ENCODE peak calls at places on chromosome 7, in four cellular contexts. F, I, Z and A are unnamed samples.

GRCh38 chr7:20343211-20343610 is 12.5 kb downstream of the ITGB8 start:
- DNase-seq in Z (no peak), F (no peak), I (no peak), A (no peak)

GRCh38 chr7:150520145-150520544 is 5.5 kb downstream of the GIMAP7 start:
- DNase-seq in Z (no peak), I (no peak), F (no peak), A (no peak)

GRCh38 chr7:29265208-29265923 is 70.8 kb downstream of the CHN2 start:
- DNase-seq in Z (no peak), F (no peak), I (no peak), A (no peak)

GRCh38 chr7:151717415-151717814 is 159.5 kb downstream of the PRKAG2 start:
- DNase-seq in I (no peak), Z (no peak), F (no peak), A (no peak)

GRCh38 chr7:158887594-158887993 is 31.2 kb downstream of the DYNC2I1 start:
- DNase-seq in I (no peak), Z (no peak), F (no peak), A (no peak)

GRCh38 chr7:40824461-40824860 is 689.7 kb downstream of the SUGCT start:
- DNase-seq in F (no peak), Z (no peak), I (no peak), A (peak)

GRCh38 chr7:100090527-100091410 is 2.0 kb downstream of the COPS6 start:
- DNase-seq in I (no peak), Z (no peak), F (no peak), A (no peak)

GRCh38 chr7:469591-469961 is 50.1 kb downstream of the PDGFA start:
- DNase-seq in I (no peak), Z (no peak), F (no peak), A (no peak)

GRCh38 chr7:5139998-5140397 is 50.0 kb upstream of the WIPI2 start:
- DNase-seq in Z (peak), I (peak), F (no peak), A (peak)

GRCh38 chr7:18558503-18558902 is 63.0 kb downstream of the HDAC9 start:
- DNase-seq in I (no peak), Z (no peak), F (no peak), A (peak)

GRCh38 chr7:44063894-44064651 is 1.3 kb downstream of the PGAM2 start:
- DNase-seq in Z (no peak), I (no peak), F (no peak), A (no peak)

GRCh38 chr7:17015575-17015974 is 133.8 kb upstream of the AGR3 start:
- DNase-seq in F (no peak), I (peak), Z (no peak), A (peak)

GRCh38 chr7:92296898-92297435 is 51.2 kb downstream of the ANKIB1 start:
- DNase-seq in F (no peak), Z (no peak), I (no peak), A (no peak)

GRCh38 chr7:107396990-107397389 is 72.9 kb upstream of the GPR22 start:
- DNase-seq in F (no peak), I (no peak), Z (peak), A (no peak)

GRCh38 chr7:27145167-27145883 is 1.8 kb upstream of the HOXA5 start:
- DNase-seq in F (no peak), I (no peak), Z (no peak), A (no peak)

GRCh38 chr7:86320886-86321285 is 322.8 kb upstream of the GRM3 start:
- DNase-seq in F (no peak), Z (no peak), I (no peak), A (no peak)

GRCh38 chr7:25025218-25025671 is 45.3 kb upstream of the OSBPL3 start:
- DNase-seq in F (no peak), Z (no peak), I (peak), A (peak)

GRCh38 chr7:108086546-108086945 is 43.6 kb downstream of the LAMB4 start:
- DNase-seq in I (no peak), Z (no peak), F (no peak), A (no peak)

GRCh38 chr7:143383642-143383957 is 2.5 kb downstream of the ZYX start:
- DNase-seq in I (no peak), F (no peak), Z (no peak), A (no peak)

GRCh38 chr7:45153238-45153637 is 4.4 kb upstream of the RAMP3 start:
- DNase-seq in Z (peak), I (no peak), F (no peak), A (peak)

GRCh38 chr7:42167206-42167913 is 69.6 kb downstream of the GLI3 start:
- DNase-seq in I (no peak), F (peak), Z (no peak), A (peak)

GRCh38 chr7:45290880-45291279 is 133.3 kb downstream of the RAMP3 start:
- DNase-seq in I (no peak), F (no peak), Z (no peak), A (no peak)

GRCh38 chr7:55366461-55367138 is 1.5 kb downstream of the LANCL2 start:
- DNase-seq in I (peak), Z (no peak), F (no peak), A (no peak)

GRCh38 chr7:155578016-155578415 is 31.7 kb upstream of the CNPY1 start:
- DNase-seq in Z (no peak), I (no peak), F (no peak), A (no peak)
- TF ChIP-seq MAZ in Z (no peak), I (no peak), F (no peak), A (no peak)

GRCh38 chr7:129553861-129554530 is 51.7 kb downstream of the SMKR1 start:
- DNase-seq in I (no peak), Z (no peak), F (no peak), A (peak)

GRCh38 chr7:129556607-129557120 is 54.3 kb downstream of the SMKR1 start:
- DNase-seq in I (peak), Z (no peak), F (no peak), A (no peak)

GRCh38 chr7:129550673-129551360 is 48.5 kb downstream of the SMKR1 start:
- DNase-seq in Z (no peak), F (no peak), I (no peak), A (no peak)
- TF ChIP-seq MAZ in Z (no peak), F (no peak), I (no peak), A (no peak)

GRCh38 chr7:138900040-138900828 is 81.0 kb downstream of the KIAA1549 start:
- DNase-seq in Z (no peak), F (no peak), I (no peak), A (peak)
- TF ChIP-seq MAZ in Z (no peak), F (no peak), I (no peak), A (no peak)

DNA sequence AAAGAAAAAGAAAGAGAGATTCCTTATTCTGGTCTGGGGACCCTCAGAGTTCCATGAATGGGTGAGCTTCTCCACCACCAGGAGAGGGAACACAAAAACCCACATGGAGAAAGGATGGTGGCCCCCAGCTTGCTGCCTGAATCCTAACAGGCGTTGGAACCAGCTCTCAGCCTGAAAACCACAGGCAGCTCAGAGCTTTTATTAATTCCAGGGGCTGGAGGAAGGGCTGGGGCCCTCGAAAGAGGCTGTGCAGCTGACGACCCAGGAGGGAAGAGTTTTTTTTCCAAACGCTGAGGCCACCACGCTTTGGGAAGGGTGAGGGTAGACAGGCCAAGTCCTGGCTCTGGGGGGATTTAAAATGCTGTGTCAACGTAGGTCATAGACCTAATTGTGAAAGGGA is 10.9 kb upstream of the ELN start:
- DNase-seq in I (no peak), Z (no peak), F (no peak), A (no peak)
- TF ChIP-seq MAZ in I (no peak), Z (no peak), F (no peak), A (no peak)